ENCODE peak calls at places on chromosomes 5 and 9, in six cellular contexts. One of them, this sample, is unnamed.

GRCh38 chr5:176438959-176439757 is 9.0 kb upstream of the FAF2 start:
- DNase-seq in SJSA1: peak
- DNase-seq in GM23248: peak
- DNase-seq in neural progenitor cell: no peak
- DNase-seq in adrenal gland: no peak
- DNase-seq in mammary epithelial cell: peak
- DNase-seq in this sample: no peak

GRCh38 chr9:110579763-110580255 is 268 bp upstream of the SVEP1 start:
- DNase-seq in adrenal gland: no peak
- DNase-seq in GM23248: peak
- DNase-seq in neural progenitor cell: peak
- DNase-seq in SJSA1: peak
- DNase-seq in mammary epithelial cell: peak
- DNase-seq in this sample: no peak

GRCh38 chr5:125348221-125348692 is 601.8 kb upstream of the ZNF608 start:
- DNase-seq in SJSA1: no peak
- DNase-seq in mammary epithelial cell: no peak
- DNase-seq in adrenal gland: no peak
- DNase-seq in neural progenitor cell: peak
- DNase-seq in GM23248: peak
- DNase-seq in this sample: no peak

GRCh38 chr5:130605200-130605599 is 559.9 kb downstream of the HINT1 start:
- DNase-seq in mammary epithelial cell: peak
- DNase-seq in SJSA1: no peak
- DNase-seq in neural progenitor cell: peak
- DNase-seq in GM23248: no peak
- DNase-seq in adrenal gland: no peak
- DNase-seq in this sample: no peak

GRCh38 chr5:139925163-139925562 is 117.9 kb downstream of the NRG2 start:
- DNase-seq in SJSA1: no peak
- DNase-seq in mammary epithelial cell: no peak
- DNase-seq in neural progenitor cell: no peak
- DNase-seq in adrenal gland: no peak
- DNase-seq in GM23248: no peak
- DNase-seq in this sample: no peak

GRCh38 chr9:72155282-72155677 is 6.0 kb downstream of the GDA start:
- DNase-seq in adrenal gland: no peak
- DNase-seq in mammary epithelial cell: no peak
- DNase-seq in SJSA1: no peak
- DNase-seq in GM23248: no peak
- DNase-seq in neural progenitor cell: no peak
- DNase-seq in this sample: no peak

GRCh38 chr5:10594591-10595210 is 30.8 kb downstream of the ANKRD33B start:
- DNase-seq in mammary epithelial cell: no peak
- DNase-seq in neural progenitor cell: no peak
- DNase-seq in SJSA1: peak
- DNase-seq in GM23248: no peak
- DNase-seq in adrenal gland: no peak
- DNase-seq in this sample: no peak

GRCh38 chr5:74356009-74356695 is 284.4 kb downstream of the ENC1 start:
- DNase-seq in neural progenitor cell: no peak
- DNase-seq in SJSA1: no peak
- DNase-seq in GM23248: no peak
- DNase-seq in adrenal gland: no peak
- DNase-seq in mammary epithelial cell: no peak
- DNase-seq in this sample: no peak

GRCh38 chr5:3217114-3217513 is 378.5 kb upstream of the IRX1 start:
- DNase-seq in GM23248: no peak
- DNase-seq in SJSA1: no peak
- DNase-seq in mammary epithelial cell: no peak
- DNase-seq in adrenal gland: no peak
- DNase-seq in neural progenitor cell: no peak
- DNase-seq in this sample: peak

GRCh38 chr5:155353231-155353630 is 339.7 kb downstream of the KIF4B start:
- DNase-seq in GM23248: no peak
- DNase-seq in mammary epithelial cell: no peak
- DNase-seq in SJSA1: no peak
- DNase-seq in neural progenitor cell: no peak
- DNase-seq in adrenal gland: no peak
- DNase-seq in this sample: no peak

GRCh38 chr5:10602031-10602806 is 38.3 kb downstream of the ANKRD33B start:
- DNase-seq in GM23248: no peak
- DNase-seq in SJSA1: no peak
- DNase-seq in neural progenitor cell: no peak
- DNase-seq in adrenal gland: no peak
- DNase-seq in mammary epithelial cell: no peak
- DNase-seq in this sample: no peak

GRCh38 chr9:88370346-88370745 is 17.9 kb upstream of the SPIN1 start:
- DNase-seq in GM23248: no peak
- DNase-seq in mammary epithelial cell: peak
- DNase-seq in neural progenitor cell: no peak
- DNase-seq in adrenal gland: no peak
- DNase-seq in SJSA1: no peak
- DNase-seq in this sample: no peak

GRCh38 chr9:100211471-100211870 is 112.4 kb downstream of the INVS start:
- DNase-seq in neural progenitor cell: no peak
- DNase-seq in GM23248: no peak
- DNase-seq in SJSA1: no peak
- DNase-seq in mammary epithelial cell: no peak
- DNase-seq in adrenal gland: no peak
- DNase-seq in this sample: no peak

GRCh38 chr5:69083412-69083811 is 10.4 kb upstream of the SLC30A5 start:
- DNase-seq in adrenal gland: no peak
- DNase-seq in GM23248: peak
- DNase-seq in mammary epithelial cell: peak
- DNase-seq in neural progenitor cell: peak
- DNase-seq in SJSA1: no peak
- DNase-seq in this sample: no peak

GRCh38 chr9:20271107-20271506 is 351.2 kb downstream of the MLLT3 start:
- DNase-seq in mammary epithelial cell: no peak
- DNase-seq in SJSA1: no peak
- DNase-seq in adrenal gland: no peak
- DNase-seq in neural progenitor cell: no peak
- DNase-seq in GM23248: peak
- DNase-seq in this sample: no peak

GRCh38 chr5:33343661-33344327 is 97.0 kb upstream of the TARS1 start:
- DNase-seq in SJSA1: no peak
- DNase-seq in mammary epithelial cell: peak
- DNase-seq in neural progenitor cell: no peak
- DNase-seq in GM23248: peak
- DNase-seq in adrenal gland: no peak
- DNase-seq in this sample: no peak

GRCh38 chr5:151063136-151063544 is 17.7 kb downstream of the TNIP1 start:
- DNase-seq in adrenal gland: peak
- DNase-seq in mammary epithelial cell: peak
- DNase-seq in SJSA1: peak
- DNase-seq in neural progenitor cell: no peak
- DNase-seq in GM23248: peak
- DNase-seq in this sample: no peak

GRCh38 chr9:96612105-96612965 is 7.3 kb downstream of the CDC14B start:
- DNase-seq in GM23248: peak
- DNase-seq in adrenal gland: peak
- DNase-seq in mammary epithelial cell: peak
- DNase-seq in neural progenitor cell: peak
- DNase-seq in SJSA1: peak
- DNase-seq in this sample: no peak

GRCh38 chr5:178123094-178123986 is 7.5 kb upstream of the RMND5B start:
- DNase-seq in neural progenitor cell: no peak
- DNase-seq in GM23248: no peak
- DNase-seq in adrenal gland: no peak
- DNase-seq in SJSA1: no peak
- DNase-seq in mammary epithelial cell: no peak
- DNase-seq in this sample: peak

GRCh38 chr9:132575005-132575609 is 7.3 kb upstream of the BARHL1 start:
- DNase-seq in SJSA1: peak
- DNase-seq in GM23248: peak
- DNase-seq in adrenal gland: peak
- DNase-seq in mammary epithelial cell: peak
- DNase-seq in neural progenitor cell: peak
- DNase-seq in this sample: no peak

GRCh38 chr5:73182282-73182681 is 9.3 kb downstream of the TMEM174 start:
- DNase-seq in neural progenitor cell: no peak
- DNase-seq in SJSA1: no peak
- DNase-seq in mammary epithelial cell: no peak
- DNase-seq in adrenal gland: no peak
- DNase-seq in GM23248: no peak
- DNase-seq in this sample: no peak

GRCh38 chr9:86946712-86947145 is 577 bp downstream of the GAS1 start:
- DNase-seq in GM23248: peak
- DNase-seq in SJSA1: peak
- DNase-seq in adrenal gland: peak
- DNase-seq in neural progenitor cell: no peak
- DNase-seq in mammary epithelial cell: no peak
- DNase-seq in this sample: peak
- H3K27ac ChIP-seq in GM23248: peak
- H3K27ac ChIP-seq in SJSA1: no peak
- H3K27ac ChIP-seq in adrenal gland: peak
- H3K27ac ChIP-seq in neural progenitor cell: peak
- H3K27ac ChIP-seq in mammary epithelial cell: peak
- H3K27ac ChIP-seq in this sample: peak

GRCh38 chr5:172873513-172873912 is 39.5 kb downstream of the ERGIC1 start:
- DNase-seq in neural progenitor cell: no peak
- DNase-seq in mammary epithelial cell: no peak
- DNase-seq in adrenal gland: no peak
- DNase-seq in SJSA1: no peak
- DNase-seq in GM23248: no peak
- DNase-seq in this sample: no peak
- H3K27ac ChIP-seq in neural progenitor cell: no peak
- H3K27ac ChIP-seq in mammary epithelial cell: no peak
- H3K27ac ChIP-seq in adrenal gland: peak
- H3K27ac ChIP-seq in SJSA1: peak
- H3K27ac ChIP-seq in GM23248: peak
- H3K27ac ChIP-seq in this sample: peak

GRCh38 chr5:180521591-180521990 is 27.4 kb downstream of the CNOT6 start:
- DNase-seq in neural progenitor cell: no peak
- DNase-seq in GM23248: no peak
- DNase-seq in SJSA1: no peak
- DNase-seq in adrenal gland: no peak
- DNase-seq in mammary epithelial cell: no peak
- DNase-seq in this sample: no peak

GRCh38 chr5:180525363-180525762 is 31.2 kb downstream of the CNOT6 start:
- DNase-seq in neural progenitor cell: no peak
- DNase-seq in SJSA1: no peak
- DNase-seq in adrenal gland: no peak
- DNase-seq in mammary epithelial cell: no peak
- DNase-seq in GM23248: no peak
- DNase-seq in this sample: no peak

GRCh38 chr5:180526265-180526664 is 32.1 kb downstream of the CNOT6 start:
- DNase-seq in neural progenitor cell: no peak
- DNase-seq in SJSA1: no peak
- DNase-seq in GM23248: no peak
- DNase-seq in adrenal gland: no peak
- DNase-seq in mammary epithelial cell: no peak
- DNase-seq in this sample: no peak

GRCh38 chr5:180522350-180522749 is 28.2 kb downstream of the CNOT6 start:
- DNase-seq in mammary epithelial cell: no peak
- DNase-seq in GM23248: peak
- DNase-seq in neural progenitor cell: no peak
- DNase-seq in adrenal gland: no peak
- DNase-seq in SJSA1: peak
- DNase-seq in this sample: no peak

DNA sequence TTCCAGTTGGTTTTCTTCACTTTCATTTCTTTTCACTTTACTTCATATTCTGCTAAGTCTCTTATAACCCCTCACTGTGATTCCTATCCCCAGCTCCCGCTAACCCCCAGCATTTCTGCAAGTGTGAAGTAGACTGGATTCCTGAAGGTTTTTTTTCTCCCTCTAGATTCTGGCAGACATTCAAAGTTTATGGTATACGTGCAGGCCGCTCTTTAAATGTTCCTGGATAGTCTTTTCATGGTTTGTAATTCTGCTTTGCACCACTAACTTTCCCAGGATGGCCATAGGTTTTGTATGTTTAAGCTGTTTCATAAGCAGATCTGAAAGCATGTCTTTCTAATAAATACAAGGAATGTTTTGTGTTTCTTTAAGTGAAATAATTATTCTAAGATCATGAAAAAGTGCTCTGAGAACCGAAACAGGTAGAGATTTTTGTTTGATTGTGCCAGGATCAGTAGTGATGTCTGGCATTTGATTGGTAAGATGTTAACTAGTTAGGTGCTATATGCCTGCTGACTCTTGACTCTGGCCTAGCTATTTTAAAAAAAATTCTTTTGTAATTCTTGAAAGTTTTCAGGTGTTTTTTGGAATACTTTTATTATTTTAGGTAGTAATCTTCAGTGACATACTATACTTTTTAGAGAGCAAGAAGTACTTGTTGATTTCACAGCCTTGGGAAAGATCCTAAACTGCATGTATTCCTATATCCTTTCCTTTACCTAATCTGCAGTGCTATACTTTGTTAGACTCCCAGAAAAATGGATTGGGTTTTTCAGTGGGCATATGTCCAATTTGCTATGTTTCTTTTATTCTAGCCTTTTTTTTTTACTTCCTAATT is 29.7 kb downstream of the CNOT6 start:
- DNase-seq in mammary epithelial cell: no peak
- DNase-seq in GM23248: no peak
- DNase-seq in adrenal gland: no peak
- DNase-seq in SJSA1: no peak
- DNase-seq in neural progenitor cell: no peak
- DNase-seq in this sample: no peak
- H3K27ac ChIP-seq in mammary epithelial cell: no peak
- H3K27ac ChIP-seq in GM23248: no peak
- H3K27ac ChIP-seq in adrenal gland: no peak
- H3K27ac ChIP-seq in SJSA1: no peak
- H3K27ac ChIP-seq in neural progenitor cell: no peak
- H3K27ac ChIP-seq in this sample: no peak

GRCh38 chr9:125822902-125823301 is 75.7 kb downstream of the PBX3 start:
- DNase-seq in SJSA1: no peak
- DNase-seq in mammary epithelial cell: no peak
- DNase-seq in adrenal gland: no peak
- DNase-seq in neural progenitor cell: no peak
- DNase-seq in GM23248: no peak
- DNase-seq in this sample: no peak
- H3K27ac ChIP-seq in SJSA1: no peak
- H3K27ac ChIP-seq in mammary epithelial cell: no peak
- H3K27ac ChIP-seq in adrenal gland: no peak
- H3K27ac ChIP-seq in neural progenitor cell: no peak
- H3K27ac ChIP-seq in GM23248: no peak
- H3K27ac ChIP-seq in this sample: no peak

DNA sequence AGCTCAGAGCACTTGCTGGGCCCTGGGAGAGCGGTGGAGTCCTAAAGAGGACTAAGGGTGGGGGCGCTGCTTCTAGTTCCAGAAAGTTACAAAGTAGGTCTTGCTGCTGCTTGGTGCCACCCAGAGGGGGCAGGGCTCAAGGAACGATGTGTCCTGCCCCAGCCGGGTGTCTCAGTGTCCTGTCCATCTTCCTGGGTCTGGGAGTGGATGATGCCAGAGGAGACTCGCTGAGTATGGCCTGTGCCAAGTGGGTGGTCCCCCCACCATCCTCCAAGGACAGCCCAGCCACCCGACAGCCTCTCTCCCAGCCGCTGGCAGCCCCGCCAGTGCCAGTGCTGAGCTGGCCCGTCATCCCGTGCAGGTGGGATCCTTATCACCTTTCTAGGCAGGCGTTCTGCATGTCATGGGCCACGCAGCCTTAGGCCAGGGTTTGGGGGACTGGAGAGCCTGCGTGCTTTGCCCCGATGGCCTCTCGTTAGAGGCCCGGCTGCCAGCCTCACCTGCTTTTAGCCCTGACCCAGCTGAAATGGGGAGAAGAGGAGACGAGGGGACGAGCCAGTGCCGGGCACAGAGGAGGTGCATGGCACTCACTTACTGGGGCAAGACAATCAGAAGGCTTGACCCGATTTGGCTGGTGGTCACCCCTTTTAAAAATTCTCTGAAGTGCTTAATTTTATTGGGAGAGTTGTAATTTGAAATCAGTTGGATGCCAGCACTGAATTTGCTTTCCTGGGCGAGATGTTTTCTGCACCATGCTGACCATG is 5.6 kb downstream of the WNK2 start:
- DNase-seq in neural progenitor cell: no peak
- DNase-seq in adrenal gland: no peak
- DNase-seq in mammary epithelial cell: no peak
- DNase-seq in SJSA1: no peak
- DNase-seq in GM23248: no peak
- DNase-seq in this sample: peak
- H3K27ac ChIP-seq in neural progenitor cell: no peak
- H3K27ac ChIP-seq in adrenal gland: no peak
- H3K27ac ChIP-seq in mammary epithelial cell: no peak
- H3K27ac ChIP-seq in SJSA1: no peak
- H3K27ac ChIP-seq in GM23248: no peak
- H3K27ac ChIP-seq in this sample: no peak